ENCODE peak calls at places on chromosomes 12 and 14, in four cellular contexts. E is left cardiac atrium, J is MV-4-11, D is fibroblast of pulmonary artery. Q is an unnamed sample.

GRCh38 chr12:117646595-117646994 is 285.2 kb upstream of the NOS1 start:
- DNase-seq in D (no peak), J (no peak), E (no peak), Q (no peak)

GRCh38 chr12:45349911-45350310 is 134.0 kb downstream of the ANO6 start:
- DNase-seq in D (peak; percentile 32), J (no peak), E (no peak), Q (no peak)

GRCh38 chr12:94145231-94145979 is 3.0 kb upstream of the PLXNC1 start:
- DNase-seq in E (no peak), D (peak; percentile 74), J (peak; percentile 59), Q (no peak)

GRCh38 chr12:49920241-49920914 is 16.7 kb upstream of the FAIM2 start:
- DNase-seq in J (no peak), D (peak; percentile 94), E (peak; percentile 50), Q (no peak)

GRCh38 chr14:67515386-67516079 is 17.6 kb upstream of the PLEKHH1 start:
- DNase-seq in D (peak; percentile 10), J (no peak), E (peak; percentile 33), Q (no peak)

GRCh38 chr12:122483969-122484368 is 16.8 kb downstream of the ZCCHC8 start:
- DNase-seq in E (no peak), D (no peak), J (no peak), Q (no peak)

GRCh38 chr12:123388218-123388947 is 4.5 kb downstream of the KMT5A start:
- DNase-seq in D (peak; percentile 62), E (peak; percentile 83), J (peak; percentile 23), Q (peak; percentile 41)

GRCh38 chr12:34357791-34358190 is 335.5 kb downstream of the ALG10 start:
- DNase-seq in E (no peak), J (no peak), D (no peak), Q (no peak)

GRCh38 chr14:99683619-99684355 is at the start of gene CYP46A1:
- DNase-seq in E (peak; percentile 100), J (peak; percentile 97), D (peak; percentile 99), Q (peak; percentile 98)

GRCh38 chr12:96237465-96238077 is 43.4 kb downstream of the ELK3 start:
- DNase-seq in E (peak; percentile 77), D (peak; percentile 98), J (peak; percentile 88), Q (no peak)

GRCh38 chr14:68621400-68622365 is 171.2 kb downstream of the ZFP36L1 start:
- DNase-seq in D (peak; percentile 80), E (peak; percentile 68), J (no peak), Q (no peak)

Q was measured in NCI-H446 treated with DMSO at 0.1 percent for 48 hours.